ENCODE peak calls at places on chromosomes 4 and X, in five cellular contexts. D is left ventricle myocardium inferior, V is WERI-Rb-1, L is tibial artery, Z is AG04450. E is an unnamed sample.

GRCh38 chr4:7021930-7022658 is 21.1 kb upstream of the TADA2B start:
- DNase-seq in D (no peak), V (no peak), L (no peak), Z (peak), E (no peak)

GRCh38 chrX:153353416-153353815 is 19.5 kb downstream of the ZNF275 start:
- DNase-seq in D (no peak), V (no peak), L (no peak), Z (no peak), E (no peak)

GRCh38 chr4:7581477-7581876 is 146.7 kb upstream of the PSAPL1 start:
- DNase-seq in D (no peak), V (no peak), L (no peak), Z (no peak), E (no peak)

GRCh38 chrX:36583674-36584073 is 424.5 kb upstream of the FAM47C start:
- DNase-seq in D (no peak), V (no peak), L (no peak), Z (no peak), E (no peak)

GRCh38 chr4:120017939-120018692 is 48.5 kb downstream of the MAD2L1 start:
- DNase-seq in D (no peak), V (no peak), L (no peak), Z (no peak), E (no peak)

GRCh38 chrX:43500240-43500639 is 155.9 kb upstream of the MAOA start:
- DNase-seq in D (no peak), V (no peak), L (no peak), Z (no peak), E (no peak)

GRCh38 chrX:19127649-19128168 is 5.4 kb upstream of the ADGRG2 start:
- DNase-seq in D (peak), V (no peak), L (no peak), Z (no peak), E (no peak)

GRCh38 chr4:7805533-7806079 is 134.1 kb downstream of the AFAP1 start:
- DNase-seq in D (peak), V (no peak), L (peak), Z (peak), E (no peak)

GRCh38 chr4:123826896-123827295 is 430.3 kb downstream of the SPRY1 start:
- DNase-seq in D (no peak), V (no peak), L (no peak), Z (no peak), E (no peak)

GRCh38 chrX:68838571-68838910 is 9.7 kb downstream of the EFNB1 start:
- DNase-seq in D (no peak), V (no peak), L (peak), Z (no peak), E (no peak)

GRCh38 chrX:28693101-28693500 is 105.9 kb downstream of the IL1RAPL1 start:
- DNase-seq in D (no peak), V (no peak), L (no peak), Z (no peak), E (no peak)

GRCh38 chr4:26020083-26020668 is 106.2 kb downstream of the SMIM20 start:
- DNase-seq in D (no peak), V (no peak), L (no peak), Z (peak), E (no peak)

GRCh38 chrX:121308276-121308805 is 260.9 kb downstream of the GLUD2 start:
- DNase-seq in D (no peak), V (peak), L (no peak), Z (no peak), E (no peak)

GRCh38 chr4:7015383-7016035 is 27.7 kb upstream of the TADA2B start:
- DNase-seq in D (no peak), V (no peak), L (no peak), Z (no peak), E (no peak)

GRCh38 chrX:69136546-69137331 is 28.5 kb downstream of the PJA1 start:
- DNase-seq in D (peak), V (no peak), L (no peak), Z (no peak), E (no peak)

GRCh38 chr4:46979283-46979682 is 14.1 kb downstream of the GABRA4 start:
- DNase-seq in D (no peak), V (no peak), L (no peak), Z (no peak), E (no peak)

GRCh38 chr4:105147226-105148151 is 813 bp downstream of the TET2 start:
- DNase-seq in D (no peak), V (peak), L (no peak), Z (no peak), E (no peak)

GRCh38 chrX:120672389-120672788 is 42.5 kb upstream of the C1GALT1C1 start:
- DNase-seq in D (peak), V (no peak), L (peak), Z (no peak), E (no peak)

GRCh38 chr4:11628093-11628725 is 199.5 kb upstream of the HS3ST1 start:
- DNase-seq in D (no peak), V (no peak), L (no peak), Z (peak), E (no peak)

GRCh38 chr4:112652216-112652615 is 15.3 kb downstream of the LARP7 start:
- DNase-seq in D (no peak), V (no peak), L (no peak), Z (no peak), E (no peak)

GRCh38 chr4:15695764-15696163 is 7.1 kb upstream of the BST1 start:
- DNase-seq in D (no peak), V (no peak), L (no peak), Z (no peak), E (no peak)

GRCh38 chr4:108272046-108272445 is 103.3 kb upstream of the LEF1 start:
- DNase-seq in D (no peak), V (no peak), L (no peak), Z (no peak), E (no peak)

GRCh38 chrX:7448123-7448522 is 300.2 kb upstream of the PUDP start:
- DNase-seq in D (no peak), V (no peak), L (no peak), Z (no peak), E (no peak)

GRCh38 chr4:110636677-110637407 is 14.0 kb upstream of the PITX2 start:
- DNase-seq in D (no peak), V (peak), L (no peak), Z (no peak), E (no peak)

GRCh38 chr4:15963568-15963967 is 593 bp upstream of the FGFBP2 start:
- DNase-seq in D (no peak), V (no peak), L (no peak), Z (no peak), E (no peak)

GRCh38 chrX:105190252-105190853 is 30.1 kb downstream of the TEX13A start:
- DNase-seq in D (no peak), V (no peak), L (no peak), Z (no peak), E (peak)

GRCh38 chrX:151488677-151489076 is 74.8 kb upstream of the PASD1 start:
- DNase-seq in D (no peak), V (peak), L (no peak), Z (no peak), E (peak)

GRCh38 chr4:83490876-83491450 is 6.1 kb upstream of the ABRAXAS1 start:
- DNase-seq in D (no peak), V (no peak), L (no peak), Z (no peak), E (peak)

GRCh38 chrX:148601034-148601433 is 100.6 kb downstream of the AFF2 start:
- DNase-seq in D (no peak), V (no peak), L (no peak), Z (no peak), E (peak)

GRCh38 chr4:137576437-137576836 is 44.1 kb upstream of the PCDH18 start:
- DNase-seq in D (no peak), V (no peak), L (no peak), Z (no peak), E (no peak)

GRCh38 chr4:86822136-86822535 is 27.0 kb downstream of the SLC10A6 start:
- DNase-seq in D (no peak), V (no peak), L (no peak), Z (no peak), E (no peak)

GRCh38 chrX:113157496-113157895 is 316.9 kb upstream of the AMOT start:
- DNase-seq in D (no peak), V (peak), L (no peak), Z (no peak), E (no peak)

GRCh38 chr4:85474818-85475630 is at the start of gene ARHGAP24:
- DNase-seq in D (peak), V (no peak), L (peak), Z (peak), E (no peak)

GRCh38 chr4:3436048-3436797 is 5.5 kb upstream of the HGFAC start:
- DNase-seq in D (no peak), V (no peak), L (no peak), Z (no peak), E (no peak)
- H3K27ac ChIP-seq in D (no peak), V (peak), L (no peak), Z (no peak), E (no peak)

GRCh38 chrX:134622813-134623185 is 35.5 kb downstream of the PLAC1 start:
- DNase-seq in D (no peak), V (no peak), L (no peak), Z (no peak), E (no peak)
- H3K27ac ChIP-seq in D (no peak), V (no peak), L (no peak), Z (peak), E (no peak)

GRCh38 chrX:16870095-16870860 is at the start of gene RBBP7:
- DNase-seq in D (peak), V (peak), L (peak), Z (peak), E (peak)
- H3K27ac ChIP-seq in D (peak), V (peak), L (peak), Z (peak), E (peak)

GRCh38 chrX:49191033-49191871 is 5.1 kb upstream of the PRICKLE3 start:
- DNase-seq in D (peak), V (no peak), L (peak), Z (peak), E (peak)
- H3K27ac ChIP-seq in D (peak), V (no peak), L (peak), Z (peak), E (peak)

DNA sequence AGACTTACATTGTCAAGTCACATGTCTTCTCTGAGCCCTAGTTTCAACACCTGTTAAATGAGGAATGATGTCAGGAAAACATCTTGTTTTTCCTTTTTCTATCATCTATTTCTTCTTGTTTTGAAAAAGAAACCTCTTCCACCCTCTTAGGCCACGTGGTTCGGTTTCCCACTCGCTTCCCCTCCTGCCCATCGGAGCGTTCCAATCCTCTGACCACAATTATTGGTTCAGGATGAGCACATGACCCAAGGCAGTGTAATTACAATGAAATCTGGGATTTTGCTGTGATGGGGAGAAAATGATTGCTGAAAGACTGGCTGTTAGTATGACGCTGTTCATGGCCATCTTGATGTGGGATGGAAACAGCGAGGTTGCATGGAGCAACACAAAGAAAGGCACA is 186.7 kb downstream of the UNC5C start:
- DNase-seq in D (no peak), V (no peak), L (no peak), Z (no peak), E (no peak)
- H3K27ac ChIP-seq in D (no peak), V (no peak), L (no peak), Z (no peak), E (no peak)

GRCh38 chrX:48613502-48614160 is 16.3 kb downstream of the WDR13 start:
- DNase-seq in D (no peak), V (no peak), L (no peak), Z (no peak), E (no peak)

GRCh38 chrX:48616575-48616974 is 19.3 kb downstream of the WDR13 start:
- DNase-seq in D (no peak), V (no peak), L (no peak), Z (no peak), E (no peak)

DNA sequence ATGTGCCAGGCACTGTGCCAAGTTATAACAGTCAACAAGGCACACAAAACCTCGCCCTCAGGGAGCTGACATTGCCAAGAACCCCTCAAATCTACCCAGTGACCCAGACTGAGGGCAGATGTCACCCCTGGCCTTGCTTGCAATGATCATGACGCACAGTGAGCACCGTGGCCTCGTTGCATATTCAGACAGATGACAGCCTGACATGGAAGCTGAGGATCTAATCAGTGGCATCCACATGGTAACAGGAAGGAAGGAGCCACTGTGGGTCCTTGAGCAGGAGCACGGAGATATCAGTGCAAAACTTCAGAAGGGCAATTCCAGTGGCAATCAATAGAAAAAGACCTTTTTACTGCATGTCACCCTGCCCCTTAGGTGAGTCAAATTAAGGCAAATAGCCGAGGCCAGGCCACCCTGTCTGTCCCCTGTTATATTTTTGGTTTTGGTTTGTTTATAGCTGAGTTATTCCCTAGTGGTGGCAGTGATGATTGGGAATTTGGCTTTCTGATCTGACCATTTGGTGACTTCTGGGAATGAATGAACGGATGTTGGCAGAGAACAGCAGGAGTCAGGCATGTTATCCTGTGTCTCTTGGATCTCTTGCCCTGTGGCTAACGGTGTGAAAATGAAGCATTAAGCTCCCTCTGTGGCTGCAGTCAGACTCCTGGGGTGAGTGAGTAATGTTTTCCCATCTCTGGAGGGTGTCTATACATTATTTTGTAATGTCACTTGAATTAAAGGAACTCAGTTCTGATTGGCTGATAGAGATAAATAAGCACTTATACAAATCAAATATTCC is 20.4 kb downstream of the WDR13 start:
- DNase-seq in D (no peak), V (no peak), L (no peak), Z (no peak), E (no peak)
- H3K27ac ChIP-seq in D (no peak), V (no peak), L (no peak), Z (no peak), E (no peak)